ENCODE peak calls at places on chromosome 6, in six cellular contexts. S is tibial artery, W is body of pancreas, E is tibial nerve, M is MM.1S, R is transverse colon. Z is an unnamed sample.
A peak's percentile ranks its signal among the peaks of the same experiment; 100 is the strongest.

GRCh38 chr6:149032599-149033405 is 284.7 kb upstream of the TAB2 start:
- DNase-seq in W (peak; percentile 42), S (no peak), R (no peak), E (no peak), M (no peak), Z (no peak)

GRCh38 chr6:168915242-168915641 is 338.4 kb downstream of the THBS2 start:
- DNase-seq in S (no peak), W (no peak), E (no peak), R (no peak), M (no peak), Z (no peak)

GRCh38 chr6:136607932-136608772 is 57.9 kb upstream of the MAP7 start:
- DNase-seq in E (peak; percentile 76), W (peak; percentile 85), R (peak; percentile 83), M (peak; percentile 62), S (peak; percentile 73), Z (no peak)

GRCh38 chr6:34792605-34793500 is 970 bp downstream of the BLTP3A start:
- DNase-seq in M (peak; percentile 46), E (peak; percentile 29), W (peak; percentile 53), R (peak; percentile 25), S (peak; percentile 69), Z (peak; percentile 6)

GRCh38 chr6:40695114-40695513 is 108.0 kb upstream of the LRFN2 start:
- DNase-seq in E (no peak), W (peak; percentile 33), S (no peak), M (peak; percentile 15), R (no peak), Z (no peak)

GRCh38 chr6:119215885-119216590 is 133.5 kb downstream of the MAN1A1 start:
- DNase-seq in E (no peak), M (no peak), W (no peak), S (no peak), R (no peak), Z (no peak)

GRCh38 chr6:161396539-161396938 is 122.7 kb upstream of the AGPAT4 start:
- DNase-seq in E (no peak), M (no peak), R (no peak), W (no peak), S (no peak), Z (no peak)

GRCh38 chr6:87661016-87661415 is 41.0 kb downstream of the AKIRIN2 start:
- DNase-seq in W (no peak), M (no peak), E (no peak), S (no peak), R (no peak), Z (no peak)

GRCh38 chr6:170038717-170039116 is 252.2 kb downstream of the DLL1 start:
- DNase-seq in R (no peak), M (no peak), E (no peak), W (peak; percentile 3), S (peak; percentile 27), Z (no peak)

GRCh38 chr6:56693246-56693607 is 50.5 kb upstream of the DST start:
- DNase-seq in M (no peak), R (peak; percentile 88), W (peak; percentile 73), S (peak; percentile 89), E (peak; percentile 83), Z (peak; percentile 77)

GRCh38 chr6:29675561-29675960 is 5.4 kb downstream of the ZFP57 start:
- DNase-seq in M (no peak), W (no peak), S (no peak), R (no peak), E (no peak), Z (no peak)

GRCh38 chr6:71408966-71409723 is 120.5 kb downstream of the OGFRL1 start:
- DNase-seq in R (no peak), W (no peak), S (no peak), M (no peak), E (no peak), Z (no peak)

GRCh38 chr6:15663057-15663638 is 320 bp upstream of the DTNBP1 start:
- DNase-seq in S (no peak), W (no peak), E (no peak), M (no peak), R (no peak), Z (no peak)

GRCh38 chr6:7721654-7722053 is 4.2 kb upstream of the BMP6 start:
- DNase-seq in W (no peak), S (no peak), M (peak; percentile 87), R (no peak), E (no peak), Z (no peak)

GRCh38 chr6:7725412-7725811 is 487 bp upstream of the BMP6 start:
- DNase-seq in R (no peak), W (no peak), E (no peak), S (no peak), M (no peak), Z (no peak)

GRCh38 chr6:7720346-7720745 is 5.6 kb upstream of the BMP6 start:
- DNase-seq in M (no peak), R (no peak), S (no peak), E (no peak), W (no peak), Z (no peak)

GRCh38 chr6:7723554-7723953 is 2.3 kb upstream of the BMP6 start:
- DNase-seq in S (no peak), W (no peak), E (no peak), M (no peak), R (no peak), Z (no peak)

GRCh38 chr6:7723041-7723447 is 2.9 kb upstream of the BMP6 start:
- DNase-seq in S (peak; percentile 86), E (peak; percentile 93), R (peak; percentile 83), W (peak; percentile 86), M (peak; percentile 75), Z (peak; percentile 52)
- TF ChIP-seq CTCF in S (peak; percentile 41), E (peak; percentile 46), R (peak; percentile 54), W (peak; percentile 44), M (peak; percentile 63), Z (peak; percentile 58)

GRCh38 chr6:47481806-47482205 is 4.2 kb downstream of the CD2AP start:
- DNase-seq in M (no peak), S (no peak), W (no peak), R (no peak), E (no peak), Z (no peak)
- H3K27ac ChIP-seq in M (no peak overlapping the region), S (no peak overlapping the region), W (no peak overlapping the region), R (peak overlapping the region; percentile 68), E (no peak overlapping the region), Z (no peak overlapping the region)

GRCh38 chr6:32665621-32666140 is 776 bp downstream of the HLA-DQB1 start:
- DNase-seq in R (no peak), W (no peak), S (no peak), M (no peak), E (no peak), Z (no peak)
- H3K4me3 ChIP-seq in R (no peak overlapping the region), W (no peak overlapping the region), S (no peak overlapping the region), M (no peak overlapping the region), E (no peak overlapping the region), Z (peak overlapping the region; percentile 40)

GRCh38 chr6:130282234-130282995 is 59.7 kb upstream of the SAMD3 start:
- DNase-seq in M (peak; percentile 29), W (no peak), E (no peak), S (no peak), R (no peak), Z (no peak)
- TF ChIP-seq CTCF in M (peak; percentile 61), W (no peak), E (no peak), S (no peak), R (peak; percentile 35), Z (no peak)

GRCh38 chr6:5214570-5215052 is 46.1 kb downstream of the LYRM4 start:
- DNase-seq in R (peak; percentile 18), M (no peak), W (peak; percentile 22), E (no peak), S (peak; percentile 79), Z (peak; percentile 68)
- H3K27ac ChIP-seq in R (no peak overlapping the region), M (no peak overlapping the region), W (no peak overlapping the region), E (no peak overlapping the region), S (no peak overlapping the region), Z (peak overlapping the region; percentile 48)

Z was measured in dorsolateral prefrontal cortex.